ENCODE peak calls at places on chromosomes 2 and 18, in ten cellular contexts. C, G, X, Y, U, J, D, L, B and Q are unnamed samples.

GRCh38 chr2:94762600-94762999 is 108.6 kb upstream of the TEKT4 start:
- DNase-seq in L (no peak), J (no peak), X (no peak), C (no peak), G (no peak), B (no peak), Y (no peak), U (no peak), D (no peak), Q (no peak)

GRCh38 chr18:9952633-9953416 is 39.0 kb downstream of the VAPA start:
- DNase-seq in U (no peak), J (no peak), D (peak), Y (no peak), C (no peak), X (no peak), L (no peak), G (peak), B (no peak), Q (no peak)

GRCh38 chr2:213920014-213920413 is 490.8 kb upstream of the VWC2L start:
- DNase-seq in G (no peak), B (no peak), U (no peak), Y (no peak), D (no peak), L (no peak), C (no peak), X (no peak), J (no peak), Q (no peak)

GRCh38 chr2:134310450-134311079 is 56.7 kb downstream of the MGAT5 start:
- DNase-seq in L (no peak), C (no peak), X (no peak), G (no peak), Y (no peak), U (no peak), B (no peak), J (no peak), D (peak), Q (no peak)

GRCh38 chr2:27921880-27922589 is 31.5 kb downstream of the BABAM2 start:
- DNase-seq in U (no peak), D (no peak), C (no peak), L (no peak), B (no peak), Y (no peak), G (no peak), X (no peak), J (no peak), Q (no peak)

GRCh38 chr2:2698182-2699116 is 367.4 kb upstream of the MYT1L start:
- DNase-seq in Y (peak), D (no peak), X (no peak), J (no peak), U (no peak), B (peak), G (peak), L (no peak), C (peak), Q (no peak)

GRCh38 chr2:94874277-94874997 is 3.2 kb downstream of the TEKT4 start:
- DNase-seq in G (no peak), Y (no peak), X (no peak), J (no peak), C (peak), D (peak), B (peak), U (no peak), L (no peak), Q (peak)

GRCh38 chr2:218071218-218071937 is 2.3 kb downstream of the RUFY4 start:
- DNase-seq in U (no peak), B (no peak), D (no peak), C (no peak), J (no peak), X (no peak), L (no peak), G (no peak), Y (no peak), Q (no peak)

GRCh38 chr2:166343467-166343866 is 32.3 kb downstream of the SCN9A start:
- DNase-seq in J (no peak), X (no peak), B (no peak), C (peak), U (no peak), G (peak), Y (peak), D (no peak), L (no peak), Q (no peak)

GRCh38 chr2:174771136-174771535 is 6.9 kb upstream of the CHRNA1 start:
- DNase-seq in J (no peak), L (no peak), U (no peak), X (no peak), D (no peak), C (peak), B (no peak), Y (no peak), G (no peak), Q (no peak)

GRCh38 chr2:129437775-129438174 is 541.7 kb upstream of the RAB6C start:
- DNase-seq in U (no peak), Y (no peak), X (no peak), L (no peak), D (no peak), B (no peak), J (no peak), C (no peak), G (no peak), Q (no peak)

GRCh38 chr2:64941751-64942150 is 47.4 kb upstream of the SLC1A4 start:
- DNase-seq in G (no peak), D (no peak), L (no peak), X (no peak), U (no peak), Y (no peak), B (no peak), C (no peak), J (no peak), Q (no peak)

GRCh38 chr2:102141915-102142828 is at the start of gene IL1R1:
- DNase-seq in C (peak), L (peak), X (peak), U (peak), B (no peak), D (peak), J (peak), G (peak), Y (peak), Q (peak)

GRCh38 chr2:103152556-103152955 is 390.7 kb downstream of the TMEM182 start:
- DNase-seq in Y (no peak), B (no peak), U (no peak), X (no peak), D (no peak), J (no peak), C (no peak), G (no peak), L (no peak), Q (no peak)

GRCh38 chr2:152493945-152494528 is 159.1 kb downstream of the FMNL2 start:
- DNase-seq in Y (peak), L (no peak), B (no peak), D (no peak), C (peak), U (no peak), J (no peak), X (no peak), G (no peak), Q (no peak)

GRCh38 chr2:44951124-44951523 is 9.6 kb downstream of the SIX3 start:
- DNase-seq in J (no peak), D (no peak), G (no peak), L (no peak), U (no peak), X (no peak), B (no peak), C (no peak), Y (no peak), Q (no peak)

GRCh38 chr2:96636772-96637171 is 1.3 kb downstream of the KANSL3 start:
- DNase-seq in D (no peak), J (no peak), X (no peak), G (no peak), B (no peak), C (no peak), L (no peak), Y (no peak), U (peak), Q (no peak)

GRCh38 chr2:128807317-128807716 is 488.6 kb upstream of the HS6ST1 start:
- DNase-seq in G (no peak), X (no peak), Y (no peak), L (no peak), B (no peak), C (no peak), U (no peak), J (no peak), D (no peak), Q (no peak)

GRCh38 chr2:161943012-161943411 is 131.0 kb downstream of the DPP4 start:
- DNase-seq in D (peak), L (no peak), J (no peak), C (no peak), G (no peak), B (no peak), U (peak), Y (no peak), X (no peak), Q (no peak)

GRCh38 chr18:36578871-36579270 is 249.9 kb downstream of the TPGS2 start:
- DNase-seq in Y (no peak), G (no peak), L (no peak), C (no peak), B (no peak), U (peak), J (no peak), D (peak), X (no peak), Q (no peak)

GRCh38 chr18:36580874-36581750 is 247.7 kb downstream of the TPGS2 start:
- DNase-seq in Y (no peak), J (no peak), U (peak), D (peak), C (no peak), B (no peak), L (peak), X (no peak), G (peak), Q (no peak)

GRCh38 chr18:36579311-36579710 is 249.5 kb downstream of the TPGS2 start:
- DNase-seq in D (no peak), X (no peak), B (no peak), L (peak), J (no peak), U (no peak), Y (no peak), C (no peak), G (no peak), Q (no peak)

GRCh38 chr18:36583155-36583745 is 245.6 kb downstream of the TPGS2 start:
- DNase-seq in D (no peak), J (no peak), B (no peak), G (no peak), X (no peak), U (no peak), C (peak), Y (peak), L (peak), Q (no peak)

DNA sequence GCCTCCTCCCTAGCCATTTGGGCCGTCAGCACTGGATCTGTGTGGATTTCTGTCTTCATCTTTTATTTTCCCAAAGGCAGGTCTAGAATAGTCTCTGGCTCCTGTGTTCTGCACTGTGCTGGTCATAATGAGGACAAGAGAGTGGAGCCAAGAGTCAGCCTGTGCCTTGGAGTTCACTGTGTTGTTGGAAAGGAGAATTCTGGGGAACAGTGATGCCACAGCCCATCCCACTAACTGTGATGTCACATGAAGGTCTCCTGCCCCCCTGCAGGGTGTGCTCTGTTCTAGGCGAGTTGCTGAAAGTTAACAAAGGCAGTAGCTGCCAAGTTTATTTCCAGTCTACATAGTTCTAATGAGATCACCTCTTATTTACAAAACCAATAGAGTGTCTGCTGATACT is 248.5 kb downstream of the TPGS2 start:
- DNase-seq in D (peak), L (peak), U (peak), G (peak), B (no peak), X (peak), Y (no peak), C (no peak), J (peak), Q (no peak)
- TF ChIP-seq CTCF in D (peak), L (no peak), U (no peak), G (peak), B (no peak), X (peak), Y (no peak), C (peak), J (no peak), Q (no peak)

GRCh38 chr2:229714736-229715541 is 584 bp upstream of the DNER start:
- DNase-seq in C (peak), D (peak), X (peak), L (no peak), B (no peak), G (peak), Y (peak), U (peak), J (no peak), Q (peak)
- TF ChIP-seq CTCF in C (peak), D (no peak), X (no peak), L (no peak), B (no peak), G (no peak), Y (no peak), U (no peak), J (no peak), Q (no peak)

DNA sequence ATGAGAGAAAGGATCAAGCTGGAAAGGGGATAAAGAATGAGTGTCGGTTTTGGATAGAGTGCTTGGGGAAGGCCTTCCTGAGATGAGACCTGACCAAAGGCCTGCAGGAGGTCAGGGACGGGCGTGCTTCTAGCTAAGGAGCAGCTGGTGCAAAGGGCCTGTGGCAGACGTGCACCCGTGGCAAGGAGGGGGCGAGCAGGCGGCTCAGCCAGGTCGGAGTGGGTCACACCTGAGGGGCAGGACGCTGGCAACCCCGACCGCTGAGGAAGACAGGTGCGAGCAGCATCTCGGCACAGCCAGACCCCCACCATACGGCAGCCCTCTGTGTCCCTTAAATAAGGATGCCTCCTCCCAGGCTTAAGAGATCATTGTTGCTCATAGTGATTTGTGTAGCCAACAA is 48.1 kb downstream of the ODC1 start:
- DNase-seq in X (no peak), D (no peak), U (no peak), Y (no peak), B (no peak), J (no peak), G (no peak), C (no peak), L (no peak), Q (no peak)
- TF ChIP-seq CTCF in X (no peak), D (no peak), U (no peak), Y (no peak), B (no peak), J (no peak), G (no peak), C (no peak), L (no peak), Q (no peak)

GRCh38 chr2:179355881-179356280 is 91.2 kb upstream of the SESTD1 start:
- DNase-seq in G (no peak), J (no peak), D (peak), C (no peak), U (no peak), L (no peak), B (no peak), X (no peak), Y (no peak), Q (no peak)

GRCh38 chr2:179352181-179352580 is 87.5 kb upstream of the SESTD1 start:
- DNase-seq in J (no peak), X (no peak), U (no peak), C (no peak), D (no peak), Y (no peak), L (no peak), B (no peak), G (no peak), Q (no peak)

GRCh38 chr2:179349670-179350303 is 85.2 kb upstream of the SESTD1 start:
- DNase-seq in C (no peak), L (no peak), U (no peak), G (no peak), J (no peak), B (no peak), Y (no peak), D (no peak), X (no peak), Q (no peak)

GRCh38 chr2:179354296-179354695 is 89.7 kb upstream of the SESTD1 start:
- DNase-seq in G (no peak), B (no peak), C (no peak), D (no peak), U (no peak), X (no peak), J (no peak), Y (no peak), L (no peak), Q (no peak)

GRCh38 chr2:179354739-179355537 is 90.3 kb upstream of the SESTD1 start:
- DNase-seq in D (peak), X (no peak), Y (no peak), G (peak), C (no peak), J (no peak), B (no peak), L (no peak), U (peak), Q (no peak)
- TF ChIP-seq CTCF in D (peak), X (peak), Y (peak), G (peak), C (peak), J (no peak), B (peak), L (no peak), U (peak), Q (no peak)

GRCh38 chr2:206442854-206443734 is at the start of gene ADAM23:
- DNase-seq in C (peak), X (peak), U (peak), G (no peak), L (no peak), J (no peak), B (no peak), D (peak), Y (peak), Q (peak)
- TF ChIP-seq CTCF in C (peak), X (peak), U (no peak), G (no peak), L (no peak), J (no peak), B (no peak), D (peak), Y (peak), Q (peak)

DNA sequence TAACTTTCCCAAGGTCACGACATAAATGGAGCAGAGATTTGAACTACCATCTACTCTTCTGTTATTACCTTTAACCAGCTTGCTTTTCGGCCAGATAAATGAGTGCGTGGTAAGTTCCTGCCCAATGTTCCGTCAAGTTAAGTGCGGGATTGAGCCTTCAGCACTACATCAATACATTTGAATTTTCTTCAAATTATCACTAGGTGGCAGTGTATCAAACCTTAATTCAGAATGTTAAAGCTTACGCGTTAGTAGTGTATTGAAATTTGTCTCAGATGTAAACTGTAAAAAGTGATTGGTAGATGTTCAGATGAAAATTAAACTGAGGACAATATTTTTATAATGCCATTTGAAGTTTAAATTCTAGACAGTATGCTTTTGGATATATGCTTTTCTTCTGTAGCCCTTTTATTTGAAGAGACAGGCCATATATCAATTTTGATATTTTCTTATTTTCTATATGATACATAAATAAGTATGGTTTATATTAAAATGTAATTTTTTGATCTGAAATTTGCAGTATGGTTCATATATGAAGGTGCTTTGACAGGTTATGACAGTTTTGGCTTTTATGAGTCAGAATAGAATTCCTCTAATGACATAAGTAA is 681.3 kb downstream of the ADCYAP1 start:
- DNase-seq in G (peak), U (peak), D (peak), B (peak), J (no peak), X (no peak), L (no peak), Y (peak), C (no peak), Q (no peak)
- TF ChIP-seq CTCF in G (peak), U (peak), D (peak), B (peak), J (peak), X (peak), L (peak), Y (peak), C (peak), Q (peak)

DNA sequence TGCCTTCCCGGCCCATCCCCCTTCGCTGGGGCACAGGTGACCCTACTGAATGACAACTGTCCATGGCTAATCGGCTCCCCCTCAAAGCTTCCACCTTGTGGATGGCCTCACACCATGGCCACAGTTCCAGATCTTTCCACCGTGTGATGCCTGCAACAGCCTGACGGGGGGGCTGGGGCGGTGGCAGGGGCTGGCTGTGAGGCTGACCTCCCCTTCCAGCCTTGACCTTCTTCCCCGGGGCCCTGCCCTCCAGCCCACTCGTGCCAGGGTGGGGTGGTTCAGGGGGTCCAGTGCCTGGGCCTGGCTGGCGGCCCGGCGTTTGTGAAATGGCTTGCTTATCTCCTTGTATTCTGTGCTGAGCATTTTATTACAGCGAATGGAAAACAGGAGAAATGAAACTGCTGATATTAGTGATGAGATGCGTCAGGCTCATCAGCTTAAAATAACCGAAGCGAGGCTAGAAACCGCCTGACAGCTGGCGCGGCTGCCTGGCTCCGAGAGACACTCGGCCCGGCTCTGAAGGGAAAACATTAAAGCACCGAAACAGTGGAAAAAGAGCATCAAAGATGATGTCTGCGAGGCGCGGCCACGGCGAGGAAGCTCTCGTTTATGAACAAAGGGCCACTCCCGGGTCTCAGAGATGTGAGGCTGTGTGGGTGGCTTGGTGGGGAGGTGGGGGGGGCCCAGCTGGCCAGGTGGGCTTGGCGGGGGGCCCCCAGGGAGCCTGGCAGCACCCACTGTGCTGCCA is 916 bp upstream of the PDCD1 start:
- DNase-seq in G (no peak), X (peak), L (no peak), J (peak), D (peak), B (no peak), Y (no peak), U (peak), C (peak), Q (no peak)
- TF ChIP-seq CTCF in G (peak), X (peak), L (no peak), J (peak), D (peak), B (peak), Y (peak), U (peak), C (peak), Q (peak)

GRCh38 chr18:2547477-2548087 is 23.7 kb downstream of the METTL4 start:
- DNase-seq in Y (peak), X (no peak), U (peak), B (peak), D (peak), C (no peak), J (no peak), L (no peak), G (peak), Q (no peak)
- TF ChIP-seq CTCF in Y (peak), X (peak), U (peak), B (peak), D (peak), C (peak), J (peak), L (peak), G (peak), Q (peak)